ENCODE peak calls at places on chromosome 15, in four cellular contexts. I is stomach, K is neural progenitor cell, X is breast epithelium. L is an unnamed sample.

GRCh38 chr15:96053039-96054021 is 277.2 kb upstream of the NR2F2 start:
- DNase-seq in X (peak; percentile 20), I (peak; percentile 75), K (peak; percentile 67), L (no peak)

GRCh38 chr15:50218291-50218690 is 36.3 kb downstream of the SLC27A2 start:
- DNase-seq in K (no peak), I (no peak), X (no peak), L (no peak)

GRCh38 chr15:57393081-57393480 is 16.8 kb downstream of the CGNL1 start:
- DNase-seq in X (no peak), I (no peak), K (no peak), L (no peak)

GRCh38 chr15:101372149-101372577 is 77.1 kb upstream of the SNRPA1 start:
- DNase-seq in K (no peak), I (no peak), X (no peak), L (peak; percentile 67)

GRCh38 chr15:64697911-64698369 is 77.4 kb downstream of the RBPMS2 start:
- DNase-seq in I (no peak), X (no peak), K (no peak), L (peak; percentile 39)

GRCh38 chr15:72758195-72758594 is 25.4 kb downstream of the ADPGK start:
- DNase-seq in I (no peak), K (no peak), X (no peak), L (peak; percentile 96)

GRCh38 chr15:70036585-70037343 is 61.0 kb downstream of the TLE3 start:
- DNase-seq in I (peak; percentile 40), X (no peak), K (no peak), L (no peak)

GRCh38 chr15:58553365-58553918 is 121.7 kb downstream of the LIPC start:
- DNase-seq in K (no peak), I (no peak), X (no peak), L (no peak)

GRCh38 chr15:66879511-66879910 is 177.5 kb downstream of the SMAD6 start:
- DNase-seq in I (no peak), X (no peak), K (no peak), L (no peak)

GRCh38 chr15:43930079-43930478 is 103.3 kb downstream of the WDR76 start:
- DNase-seq in K (peak; percentile 45), I (no peak), X (no peak), L (no peak)

GRCh38 chr15:70046716-70047369 is 50.9 kb downstream of the TLE3 start:
- DNase-seq in I (no peak), X (no peak), K (no peak), L (peak; percentile 28)

GRCh38 chr15:88704791-88705768 is 66.3 kb downstream of the ISG20 start:
- DNase-seq in X (no peak), K (peak; percentile 62), I (peak; percentile 41), L (peak; percentile 16)

GRCh38 chr15:25067725-25068309 is 113.0 kb downstream of the SNRPN start:
- DNase-seq in K (no peak), X (no peak), I (no peak), L (no peak)

GRCh38 chr15:35697549-35698299 is 151.8 kb upstream of the DPH6 start:
- DNase-seq in I (no peak), X (no peak), K (peak; percentile 24), L (peak; percentile 28)

GRCh38 chr15:60764408-60764963 is 285.5 kb upstream of the ICE2 start:
- DNase-seq in I (no peak), K (no peak), X (no peak), L (no peak)

GRCh38 chr15:63482874-63483323 is 21.5 kb upstream of the USP3 start:
- DNase-seq in X (no peak), K (no peak), I (no peak), L (no peak)

GRCh38 chr15:37695719-37696118 is 238.7 kb upstream of the TMCO5A start:
- DNase-seq in I (no peak), X (no peak), K (no peak), L (no peak)

GRCh38 chr15:96264801-96265515 is 65.5 kb upstream of the NR2F2 start:
- DNase-seq in X (no peak), K (no peak), I (no peak), L (no peak)

GRCh38 chr15:65209701-65210643 is 1.3 kb downstream of the CILP start:
- DNase-seq in X (no peak), K (peak; percentile 4), I (no peak), L (peak; percentile 7)

GRCh38 chr15:58392141-58392540 is 39.6 kb upstream of the LIPC start:
- DNase-seq in I (no peak), K (no peak), X (no peak), L (no peak)

GRCh38 chr15:49758856-49759255 is 138.0 kb downstream of the DTWD1 start:
- DNase-seq in K (no peak), X (no peak), I (no peak), L (no peak)

GRCh38 chr15:66232267-66232625 is 21.3 kb downstream of the MEGF11 start:
- DNase-seq in K (no peak), X (no peak), I (no peak), L (no peak)

GRCh38 chr15:40435331-40436089 is 5.2 kb upstream of the BAHD1 start:
- DNase-seq in I (no peak), K (no peak), X (no peak), L (no peak)

GRCh38 chr15:65067645-65068416 is at the start of gene RASL12:
- DNase-seq in K (peak; percentile 78), I (no peak), X (no peak), L (no peak)

GRCh38 chr15:79644091-79644490 is 212.0 kb downstream of the MINAR1 start:
- DNase-seq in K (no peak), I (no peak), X (no peak), L (peak; percentile 86)

GRCh38 chr15:52005748-52006701 is 13.0 kb upstream of the MAPK6 start:
- DNase-seq in X (no peak), I (no peak), K (no peak), L (peak; percentile 77)

GRCh38 chr15:88653200-88654064 is 14.6 kb downstream of the ISG20 start:
- DNase-seq in K (no peak), X (peak; percentile 11), I (no peak), L (no peak)

GRCh38 chr15:46897266-46897665 is 820.0 kb upstream of the SEMA6D start:
- DNase-seq in X (no peak), K (no peak), I (no peak), L (no peak)

GRCh38 chr15:90154861-90155626 is 46.1 kb upstream of the SEMA4B start:
- DNase-seq in X (peak; percentile 72), I (no peak), K (no peak), L (peak; percentile 76)

GRCh38 chr15:89376441-89376840 is 41.8 kb upstream of the POLG start:
- DNase-seq in K (no peak), X (no peak), I (no peak), L (no peak)

GRCh38 chr15:63135804-63136203 is 14.1 kb downstream of the LACTB start:
- DNase-seq in K (no peak), I (no peak), X (no peak), L (peak; percentile 94)

GRCh38 chr15:68188647-68189046 is 16.5 kb downstream of the CALML4 start:
- DNase-seq in K (no peak), X (no peak), I (no peak), L (no peak)

GRCh38 chr15:52804526-52805081 is 14.5 kb upstream of the ONECUT1 start:
- DNase-seq in X (no peak), I (no peak), K (peak; percentile 57), L (no peak)

GRCh38 chr15:38226867-38227266 is 25.8 kb upstream of the SPRED1 start:
- DNase-seq in K (no peak), I (peak; percentile 52), X (no peak), L (peak; percentile 91)

GRCh38 chr15:92733934-92734521 is 78.5 kb upstream of the FAM174B start:
- DNase-seq in X (no peak), I (no peak), K (no peak), L (peak; percentile 32)

GRCh38 chr15:64197425-64197824 is 34.6 kb upstream of the PPIB start:
- DNase-seq in K (no peak), X (no peak), I (no peak), L (peak; percentile 77)

GRCh38 chr15:76251717-76252116 is 59.6 kb downstream of the ETFA start:
- DNase-seq in K (no peak), X (no peak), I (no peak), L (no peak)

GRCh38 chr15:50340431-50340830 is 14.6 kb downstream of the GABPB1 start:
- DNase-seq in X (no peak), K (no peak), I (no peak), L (no peak)

GRCh38 chr15:89171136-89172072 is 50.0 kb downstream of the RLBP1 start:
- DNase-seq in K (peak; percentile 77), I (peak; percentile 71), X (no peak), L (peak; percentile 50)

DNA sequence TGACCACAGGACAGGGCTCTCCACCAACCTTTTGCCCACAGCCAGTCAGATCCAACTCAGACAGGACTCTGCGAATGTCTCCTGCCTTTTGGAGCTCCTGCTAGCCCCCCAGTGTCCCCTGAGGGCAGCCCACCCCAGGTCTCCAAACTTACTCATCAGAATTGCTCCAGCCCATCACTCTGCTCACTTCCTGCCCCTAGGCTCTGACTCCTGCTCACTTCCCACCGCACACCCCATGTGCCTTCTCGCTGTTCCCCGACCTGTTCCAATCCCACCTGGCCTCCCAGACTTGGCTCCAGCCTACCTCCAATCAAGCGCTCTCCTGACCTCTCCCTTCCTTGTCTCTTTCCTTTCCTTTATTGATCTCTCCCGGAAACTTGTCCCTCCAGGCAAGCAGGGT is 5.9 kb upstream of the STRA6 start:
- DNase-seq in I (no peak), K (no peak), X (no peak), L (no peak)
- H3K4me3 ChIP-seq in I (no peak overlapping the region), K (no peak overlapping the region), X (no peak overlapping the region), L (no peak overlapping the region)

DNA sequence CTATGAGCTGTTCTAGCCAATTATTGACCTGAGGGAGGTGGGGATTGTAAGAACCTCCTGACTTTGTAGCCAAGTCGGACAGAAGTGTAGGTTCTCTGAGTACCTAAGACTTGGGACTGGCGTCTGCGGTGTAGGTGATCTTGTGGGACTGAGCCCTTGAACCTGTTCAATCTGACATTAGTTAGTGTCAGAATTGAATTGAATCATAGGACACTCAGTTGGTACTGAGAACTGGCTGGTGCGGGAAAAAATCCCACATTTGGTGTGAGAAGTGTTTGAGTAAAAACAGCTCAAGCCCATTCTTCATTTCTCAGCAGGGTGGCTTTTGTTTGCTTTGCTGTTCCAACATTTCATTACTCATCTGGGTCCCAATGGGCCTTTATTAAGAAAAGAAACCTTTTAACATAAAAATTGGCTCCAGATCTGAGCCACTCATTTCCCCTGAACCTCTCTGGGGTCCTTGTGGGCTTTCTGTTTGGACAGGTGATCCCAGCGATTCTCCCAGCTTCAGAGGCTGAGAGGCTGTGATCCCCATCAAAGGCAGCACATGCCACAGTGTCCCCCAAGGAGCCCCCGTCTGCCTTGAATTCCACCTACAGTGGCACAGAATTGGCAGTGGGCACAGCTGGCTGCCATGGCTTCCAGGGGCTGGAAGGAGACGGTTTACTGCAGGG is 150.8 kb downstream of the TJP1 start:
- DNase-seq in K (no peak), I (no peak), X (no peak), L (peak; percentile 89)
- H3K4me3 ChIP-seq in K (no peak overlapping the region), I (peak overlapping the region; percentile 10), X (no peak overlapping the region), L (no peak overlapping the region)

GRCh38 chr15:84103345-84103744 is 132.2 kb upstream of the GOLGA6L4 start:
- DNase-seq in I (no peak), K (no peak), X (no peak), L (no peak)
- H3K4me3 ChIP-seq in I (no peak overlapping the region), K (no peak overlapping the region), X (no peak overlapping the region), L (no peak overlapping the region)

DNA sequence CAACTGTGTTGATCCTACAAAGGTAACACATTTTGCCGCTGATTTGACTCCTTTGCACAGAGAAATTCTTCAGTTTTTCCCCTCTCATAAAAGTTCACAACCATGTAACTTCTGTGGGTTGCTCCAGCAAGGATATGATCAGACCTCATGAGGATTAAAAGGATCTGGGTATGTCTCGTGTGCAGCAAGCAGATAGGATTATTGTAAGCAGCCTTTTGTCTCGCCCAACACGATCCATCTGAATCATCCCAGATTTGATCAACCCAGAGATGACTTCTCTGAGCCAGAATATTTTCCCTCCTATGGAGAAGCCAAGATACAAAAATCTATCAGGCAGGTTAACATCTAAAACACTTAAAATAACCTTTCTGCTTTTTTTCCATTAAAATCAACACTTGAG is 12.8 kb upstream of the BNIP2 start:
- DNase-seq in I (no peak), K (no peak), X (no peak), L (no peak)
- H3K4me3 ChIP-seq in I (no peak overlapping the region), K (no peak overlapping the region), X (no peak overlapping the region), L (no peak overlapping the region)

L was measured in fibroblast of mammary gland.